ENCODE peak calls at places on chromosomes 1 and 21, in four cellular contexts. One of them, this sample, is unnamed.
A peak's percentile ranks its signal among the peaks of the same experiment; 100 is the strongest.

GRCh38 chr1:246176126-246177024 is 330.7 kb downstream of the SMYD3 start:
- DNase-seq in HepG2: peak; percentile 92
- DNase-seq in GM12891: no peak
- DNase-seq in SK-N-SH: no peak
- DNase-seq in this sample: no peak

GRCh38 chr1:155052412-155053400 is 1.6 kb downstream of the ADAM15 start:
- DNase-seq in HepG2: no peak
- DNase-seq in GM12891: no peak
- DNase-seq in SK-N-SH: peak; percentile 59
- DNase-seq in this sample: no peak

GRCh38 chr1:59332983-59333382 is 36.1 kb downstream of the FGGY start:
- DNase-seq in HepG2: no peak
- DNase-seq in GM12891: no peak
- DNase-seq in SK-N-SH: no peak
- DNase-seq in this sample: no peak

GRCh38 chr1:50529510-50529909 is 106.3 kb upstream of the DMRTA2 start:
- DNase-seq in HepG2: no peak
- DNase-seq in GM12891: no peak
- DNase-seq in SK-N-SH: no peak
- DNase-seq in this sample: no peak

GRCh38 chr1:29142714-29143113 is 19.0 kb upstream of the TMEM200B start:
- DNase-seq in HepG2: no peak
- DNase-seq in GM12891: no peak
- DNase-seq in SK-N-SH: no peak
- DNase-seq in this sample: no peak

GRCh38 chr1:207058878-207059867 is 6.1 kb downstream of the PFKFB2 start:
- DNase-seq in HepG2: no peak
- DNase-seq in GM12891: no peak
- DNase-seq in SK-N-SH: peak; percentile 8
- DNase-seq in this sample: no peak

GRCh38 chr1:37776946-37777516 is 12.1 kb upstream of the EPHA10 start:
- DNase-seq in HepG2: no peak
- DNase-seq in GM12891: no peak
- DNase-seq in SK-N-SH: no peak
- DNase-seq in this sample: no peak

GRCh38 chr1:156204686-156205085 is 8.1 kb upstream of the PMF1 start:
- DNase-seq in HepG2: no peak
- DNase-seq in GM12891: no peak
- DNase-seq in SK-N-SH: no peak
- DNase-seq in this sample: no peak

GRCh38 chr1:59230622-59231021 is 66.3 kb upstream of the FGGY start:
- DNase-seq in HepG2: no peak
- DNase-seq in GM12891: no peak
- DNase-seq in SK-N-SH: no peak
- DNase-seq in this sample: no peak

GRCh38 chr1:53982034-53982761 is 35.8 kb downstream of the LDLRAD1 start:
- DNase-seq in HepG2: peak; percentile 79
- DNase-seq in GM12891: no peak
- DNase-seq in SK-N-SH: peak; percentile 33
- DNase-seq in this sample: no peak

GRCh38 chr1:228445524-228445866 is 28.8 kb upstream of the TRIM17 start:
- DNase-seq in HepG2: no peak
- DNase-seq in GM12891: no peak
- DNase-seq in SK-N-SH: no peak
- DNase-seq in this sample: no peak

GRCh38 chr1:198986041-198986440 is 347.2 kb downstream of the PTPRC start:
- DNase-seq in HepG2: no peak
- DNase-seq in GM12891: no peak
- DNase-seq in SK-N-SH: no peak
- DNase-seq in this sample: no peak
- TF ChIP-seq TAF1 in HepG2: no peak
- TF ChIP-seq TAF1 in GM12891: no peak
- TF ChIP-seq TAF1 in SK-N-SH: no peak
- TF ChIP-seq TAF1 in this sample: no peak

GRCh38 chr1:171566467-171566866 is 55.6 kb upstream of the MYOCOS start:
- DNase-seq in HepG2: no peak
- DNase-seq in GM12891: no peak
- DNase-seq in SK-N-SH: no peak
- DNase-seq in this sample: no peak
- TF ChIP-seq TAF1 in HepG2: no peak
- TF ChIP-seq TAF1 in GM12891: no peak
- TF ChIP-seq TAF1 in SK-N-SH: no peak
- TF ChIP-seq TAF1 in this sample: no peak

GRCh38 chr1:248611883-248612282 is 14.4 kb upstream of the OR2T10 start:
- DNase-seq in HepG2: no peak
- DNase-seq in GM12891: no peak
- DNase-seq in SK-N-SH: no peak
- DNase-seq in this sample: no peak
- TF ChIP-seq TAF1 in HepG2: no peak
- TF ChIP-seq TAF1 in GM12891: no peak
- TF ChIP-seq TAF1 in SK-N-SH: no peak
- TF ChIP-seq TAF1 in this sample: no peak

DNA sequence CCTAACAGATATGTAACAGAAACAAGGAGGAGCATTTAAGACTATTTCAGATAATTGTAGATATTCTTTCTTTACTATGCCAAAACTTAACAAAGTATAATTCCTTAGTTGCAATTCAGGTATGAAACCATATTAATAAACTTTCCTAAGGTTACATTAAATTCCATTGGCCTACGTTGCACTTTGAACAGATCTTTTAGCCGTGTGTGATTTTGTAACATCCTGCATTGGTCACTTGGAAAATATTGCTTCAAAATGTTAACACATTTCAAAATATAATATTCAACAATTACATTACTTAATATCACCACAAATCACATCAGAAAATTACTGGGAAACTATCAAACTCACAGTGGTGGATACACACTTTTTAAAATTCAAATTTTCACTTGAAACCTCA is 20.2 kb downstream of the ETS2 start:
- DNase-seq in HepG2: no peak
- DNase-seq in GM12891: no peak
- DNase-seq in SK-N-SH: no peak
- DNase-seq in this sample: no peak
- TF ChIP-seq TAF1 in HepG2: no peak
- TF ChIP-seq TAF1 in GM12891: no peak
- TF ChIP-seq TAF1 in SK-N-SH: no peak
- TF ChIP-seq TAF1 in this sample: no peak

DNA sequence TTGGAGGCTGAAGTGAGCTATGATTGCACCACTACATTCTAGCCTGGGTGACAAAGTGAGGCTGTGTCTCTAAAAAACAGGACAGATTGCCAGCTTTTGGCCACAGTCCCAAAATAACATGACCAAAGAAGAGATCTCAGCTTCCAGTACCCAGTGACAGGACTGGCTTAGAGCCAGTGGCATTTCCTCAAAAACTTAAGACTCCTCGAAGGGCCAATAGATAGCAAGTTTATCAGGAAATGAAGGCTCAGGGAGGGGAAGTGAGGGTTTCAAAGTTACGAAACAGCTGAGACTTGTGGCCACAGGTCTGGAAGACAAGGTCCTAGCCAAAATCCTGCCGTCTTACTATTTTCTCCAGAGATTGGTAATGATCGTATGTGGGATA is 6.3 kb upstream of the TMEM39B start:
- DNase-seq in HepG2: no peak
- DNase-seq in GM12891: no peak
- DNase-seq in SK-N-SH: no peak
- DNase-seq in this sample: no peak
- TF ChIP-seq TAF1 in HepG2: no peak
- TF ChIP-seq TAF1 in GM12891: no peak
- TF ChIP-seq TAF1 in SK-N-SH: no peak
- TF ChIP-seq TAF1 in this sample: no peak

GRCh38 chr21:43810505-43811261 is 21.3 kb downstream of the RRP1 start:
- DNase-seq in HepG2: peak; percentile 75
- DNase-seq in GM12891: peak; percentile 98
- DNase-seq in SK-N-SH: peak; percentile 96
- DNase-seq in this sample: peak; percentile 99
- TF ChIP-seq TAF1 in HepG2: no peak
- TF ChIP-seq TAF1 in GM12891: peak; percentile 19
- TF ChIP-seq TAF1 in SK-N-SH: no peak
- TF ChIP-seq TAF1 in this sample: no peak

GRCh38 chr1:3229081-3229725 is 160.2 kb downstream of the PRDM16 start:
- DNase-seq in HepG2: peak; percentile 66
- DNase-seq in GM12891: no peak
- DNase-seq in SK-N-SH: no peak
- DNase-seq in this sample: no peak
- TF ChIP-seq TAF1 in HepG2: no peak
- TF ChIP-seq TAF1 in GM12891: no peak
- TF ChIP-seq TAF1 in SK-N-SH: no peak
- TF ChIP-seq TAF1 in this sample: no peak

DNA sequence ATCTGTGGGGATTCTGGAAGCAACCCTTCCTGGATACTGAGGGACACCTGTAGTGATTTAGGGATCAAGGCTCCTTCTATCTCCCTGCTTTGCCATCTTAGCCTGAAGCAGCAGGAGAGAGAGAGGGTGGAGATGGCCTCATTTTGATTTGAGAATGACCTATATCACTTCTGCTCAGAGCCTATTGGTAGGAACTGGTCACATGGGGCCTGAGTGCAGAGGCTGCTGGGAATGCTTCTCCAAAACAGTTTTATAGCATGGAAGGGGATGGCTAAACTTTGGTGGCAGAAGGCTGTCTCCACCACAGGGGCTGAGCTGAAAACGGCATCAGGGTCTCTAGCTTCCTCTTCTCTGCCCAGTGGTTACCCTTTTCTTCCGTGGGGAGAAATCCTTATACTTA is 105.8 kb downstream of the TBX19 start:
- DNase-seq in HepG2: no peak
- DNase-seq in GM12891: no peak
- DNase-seq in SK-N-SH: no peak
- DNase-seq in this sample: no peak
- TF ChIP-seq TAF1 in HepG2: no peak
- TF ChIP-seq TAF1 in GM12891: no peak
- TF ChIP-seq TAF1 in SK-N-SH: no peak
- TF ChIP-seq TAF1 in this sample: no peak

GRCh38 chr1:24900985-24901781 is 28.9 kb downstream of the RUNX3 start:
- DNase-seq in HepG2: no peak
- DNase-seq in GM12891: no peak
- DNase-seq in SK-N-SH: no peak
- DNase-seq in this sample: peak; percentile 41
- TF ChIP-seq TAF1 in HepG2: no peak
- TF ChIP-seq TAF1 in GM12891: no peak
- TF ChIP-seq TAF1 in SK-N-SH: no peak
- TF ChIP-seq TAF1 in this sample: no peak

This sample was measured in GM12892.